ENCODE peak calls at places on chromosomes 5 and 9, in nine cellular contexts. N is GM23248; A is A549; B is sigmoid colon; J is fibroblast of pulmonary artery; Y is tibial artery; X is effector memory CD4-positive, alpha-beta T cell; R is dorsolateral prefrontal cortex; T is fibroblast of mammary gland. D is an unnamed sample.

GRCh38 chr9:125343518-125344284 is 82.1 kb downstream of the GAPVD1 start:
- DNase-seq in A (peak), N (peak), T (peak), Y (no peak), J (peak), B (no peak), R (no peak), X (no peak), D (no peak)

GRCh38 chr9:38447703-38448102 is 23.4 kb upstream of the IGFBPL1 start:
- DNase-seq in T (no peak), R (no peak), B (no peak), A (no peak), X (no peak), Y (no peak), J (no peak), N (no peak), D (no peak)

GRCh38 chr5:64612349-64612961 is 77.8 kb upstream of the SHISAL2B start:
- DNase-seq in J (peak), A (peak), T (peak), X (no peak), R (peak), Y (no peak), B (no peak), N (peak), D (peak)

GRCh38 chr5:64742821-64743220 is 25.7 kb downstream of the SREK1IP1 start:
- DNase-seq in X (no peak), N (peak), B (no peak), Y (no peak), J (no peak), R (no peak), T (peak), A (no peak), D (no peak)

GRCh38 chr9:136093995-136094881 is 851 bp downstream of the NACC2 start:
- DNase-seq in B (peak), T (peak), Y (peak), X (peak), A (peak), R (no peak), N (peak), J (peak), D (no peak)

GRCh38 chr9:92403153-92403552 is 1.2 kb downstream of the OGN start:
- DNase-seq in Y (no peak), A (no peak), T (no peak), B (no peak), R (no peak), N (no peak), X (no peak), J (no peak), D (no peak)

GRCh38 chr9:89519393-89519805 is 21.5 kb upstream of the SEMA4D start:
- DNase-seq in N (peak), J (peak), T (peak), B (no peak), X (no peak), R (no peak), A (peak), Y (no peak), D (no peak)

GRCh38 chr5:170774831-170775230 is 8.7 kb upstream of the GABRP start:
- DNase-seq in B (no peak), Y (no peak), J (no peak), A (no peak), T (no peak), X (no peak), N (no peak), R (no peak), D (no peak)

GRCh38 chr9:3906437-3907213 is 380.8 kb upstream of the RFX3 start:
- DNase-seq in N (peak), Y (no peak), X (no peak), T (peak), A (peak), J (peak), R (no peak), B (no peak), D (no peak)

GRCh38 chr9:2087500-2088313 is 72.6 kb downstream of the SMARCA2 start:
- DNase-seq in X (peak), T (peak), J (peak), A (peak), Y (no peak), R (no peak), B (no peak), N (peak), D (peak)

GRCh38 chr9:91857831-91858669 is 92.0 kb downstream of the ROR2 start:
- DNase-seq in Y (no peak), J (no peak), A (no peak), T (no peak), R (no peak), B (peak), N (no peak), X (no peak), D (no peak)

GRCh38 chr9:120773218-120773617 is 20.0 kb downstream of the FBXW2 start:
- DNase-seq in J (no peak), Y (no peak), A (no peak), R (no peak), X (no peak), B (no peak), N (no peak), T (no peak), D (no peak)

GRCh38 chr5:96809898-96810297 is 2.2 kb upstream of the ERAP1 start:
- DNase-seq in T (no peak), R (no peak), B (no peak), J (no peak), A (no peak), Y (no peak), N (no peak), X (no peak), D (no peak)
- H3K4me3 ChIP-seq in T (no peak), R (no peak), B (no peak), J (no peak), A (no peak), Y (no peak), N (no peak), X (no peak), D (no peak)

GRCh38 chr5:135465391-135466122 is 13.4 kb upstream of the TIFAB start:
- DNase-seq in X (no peak), R (no peak), Y (peak), A (no peak), B (peak), T (no peak), N (no peak), J (no peak), D (no peak)
- H3K4me3 ChIP-seq in X (no peak), R (no peak), Y (no peak), A (no peak), B (no peak), T (no peak), N (no peak), J (no peak), D (no peak)

GRCh38 chr9:12633016-12633765 is 60.0 kb upstream of the TYRP1 start:
- DNase-seq in T (no peak), R (no peak), B (no peak), A (no peak), Y (no peak), J (no peak), N (no peak), X (no peak), D (no peak)
- H3K4me3 ChIP-seq in T (no peak), R (no peak), B (no peak), A (no peak), Y (no peak), J (no peak), N (no peak), X (no peak), D (no peak)

GRCh38 chr5:14936588-14936987 is 65.0 kb upstream of the ANKH start:
- DNase-seq in N (no peak), J (no peak), X (no peak), T (no peak), B (no peak), A (no peak), Y (no peak), R (no peak), D (no peak)

GRCh38 chr5:14942212-14942611 is 70.6 kb upstream of the ANKH start:
- DNase-seq in J (no peak), N (no peak), X (no peak), A (no peak), Y (no peak), R (no peak), B (no peak), T (no peak), D (no peak)

GRCh38 chr5:14935341-14935740 is 63.8 kb upstream of the ANKH start:
- DNase-seq in T (peak), X (no peak), B (no peak), Y (no peak), N (peak), J (no peak), R (no peak), A (no peak), D (no peak)

GRCh38 chr5:14932902-14933475 is 61.4 kb upstream of the ANKH start:
- DNase-seq in Y (no peak), J (no peak), N (peak), X (no peak), R (no peak), A (no peak), T (peak), B (no peak), D (no peak)

DNA sequence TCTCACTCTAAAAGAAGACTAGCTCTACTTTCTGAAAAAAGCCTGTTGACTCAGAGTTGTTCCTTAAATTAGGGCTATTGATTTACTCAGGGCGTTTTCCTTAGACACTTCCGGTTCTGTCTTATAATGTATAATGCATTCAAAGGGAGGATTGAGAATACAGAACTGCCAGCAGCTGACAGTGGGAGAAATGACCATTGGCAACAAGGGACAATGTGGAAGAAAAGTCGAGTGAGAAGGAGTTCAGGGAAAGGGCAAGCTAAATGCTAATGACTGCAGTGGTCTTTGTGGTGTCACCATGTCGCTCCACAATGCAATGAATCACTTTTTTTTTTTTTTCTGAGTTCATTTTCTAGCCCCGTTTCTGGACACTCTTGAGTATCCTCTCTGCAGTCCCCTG is 65.7 kb upstream of the ANKH start:
- DNase-seq in N (no peak), A (no peak), R (no peak), X (no peak), B (no peak), Y (no peak), T (no peak), J (no peak), D (no peak)
- H3K4me3 ChIP-seq in N (no peak), A (no peak), R (no peak), X (no peak), B (no peak), Y (no peak), T (no peak), J (no peak), D (no peak)

GRCh38 chr5:5494489-5495402 is 72.3 kb downstream of the ICE1 start:
- DNase-seq in R (peak), X (peak), A (peak), T (peak), Y (peak), N (peak), J (peak), B (peak), D (no peak)
- H3K4me3 ChIP-seq in R (peak), X (no peak), A (no peak), T (peak), Y (peak), N (peak), J (peak), B (peak), D (no peak)

DNA sequence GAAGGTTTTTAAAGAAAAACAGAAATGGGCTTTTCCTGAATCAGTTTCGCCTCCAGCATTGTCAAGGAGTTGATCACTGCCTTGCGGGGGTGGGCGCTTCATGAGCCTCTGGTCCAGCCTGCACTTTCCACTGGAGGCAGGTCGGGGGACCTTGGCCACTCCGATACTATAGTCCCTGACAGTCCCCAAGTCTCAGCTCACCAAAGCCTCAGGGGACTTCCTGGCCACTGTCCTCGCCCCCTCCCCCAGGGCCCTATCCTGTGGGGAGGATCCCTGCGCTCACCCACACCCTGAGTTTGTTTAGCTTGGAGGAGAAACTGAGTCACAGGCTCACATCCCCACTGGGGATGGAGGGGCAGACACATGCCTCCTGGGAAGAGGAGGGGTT is 1.4 kb downstream of the SLC6A19 start:
- DNase-seq in A (no peak), B (no peak), N (peak), R (no peak), X (no peak), Y (no peak), J (no peak), T (no peak), D (no peak)
- H3K4me3 ChIP-seq in A (no peak), B (no peak), N (no peak), R (no peak), X (no peak), Y (no peak), J (no peak), T (no peak), D (no peak)

GRCh38 chr9:21331676-21332402 is 3.4 kb downstream of the KLHL9 start:
- DNase-seq in N (peak), T (no peak), B (no peak), J (no peak), A (no peak), X (no peak), Y (no peak), R (no peak), D (no peak)
- H3K4me3 ChIP-seq in N (peak), T (peak), B (no peak), J (peak), A (no peak), X (no peak), Y (no peak), R (peak), D (no peak)

GRCh38 chr9:116151966-116152381 is 1.6 kb upstream of the PAPPA start:
- DNase-seq in R (no peak), Y (no peak), N (peak), J (peak), A (peak), X (no peak), T (peak), B (no peak), D (no peak)
- H3K4me3 ChIP-seq in R (no peak), Y (no peak), N (peak), J (no peak), A (no peak), X (no peak), T (no peak), B (no peak), D (no peak)